ENCODE peak calls at places on chromosome X, in four cellular contexts. E, J, B and H are unnamed samples.

GRCh38 chrX:104117753-104118152 is 5.4 kb downstream of the ZCCHC18 start:
- DNase-seq in B (no peak), J (no peak), E (no peak), H (no peak)

GRCh38 chrX:3788494-3789233 is 75.2 kb upstream of the PRKX start:
- DNase-seq in B (no peak), J (no peak), E (peak), H (no peak)

GRCh38 chrX:68072016-68072415 is 361.3 kb downstream of the OPHN1 start:
- DNase-seq in J (no peak), E (no peak), B (no peak), H (no peak)

GRCh38 chrX:115378471-115378870 is 89.0 kb downstream of the LUZP4 start:
- DNase-seq in E (no peak), B (no peak), J (no peak), H (no peak)

GRCh38 chrX:24184018-24184417 is 34.5 kb downstream of the ZFX start:
- DNase-seq in J (no peak), B (no peak), E (no peak), H (no peak)

GRCh38 chrX:14017399-14017798 is 12.3 kb downstream of the GEMIN8 start:
- DNase-seq in J (no peak), E (no peak), B (no peak), H (no peak)

GRCh38 chrX:662126-662525 is 31.5 kb downstream of the SHOX start:
- DNase-seq in E (no peak), B (no peak), J (no peak), H (no peak)

GRCh38 chrX:107736781-107737531 is 38.6 kb downstream of the TSC22D3 start:
- DNase-seq in E (no peak), B (no peak), J (no peak), H (no peak)

GRCh38 chrX:87664381-87664780 is 146.8 kb downstream of the KLHL4 start:
- DNase-seq in B (peak), J (no peak), E (peak), H (no peak)

GRCh38 chrX:151981129-151981528 is 6.7 kb upstream of the GABRE start:
- DNase-seq in E (no peak), J (no peak), B (no peak), H (no peak)

GRCh38 chrX:153922932-153923857 is 2.9 kb downstream of the ARHGAP4 start:
- DNase-seq in B (no peak), J (peak), E (peak), H (peak)

GRCh38 chrX:124555036-124555595 is 208.8 kb downstream of the SH2D1A start:
- DNase-seq in E (peak), B (no peak), J (no peak), H (no peak)

GRCh38 chrX:37425370-37425769 is 76.2 kb downstream of the PRRG1 start:
- DNase-seq in E (no peak), J (no peak), B (no peak), H (no peak)

GRCh38 chrX:31209005-31209612 is 137.3 kb upstream of the FTHL17 start:
- DNase-seq in J (no peak), B (no peak), E (no peak), H (no peak)

DNA sequence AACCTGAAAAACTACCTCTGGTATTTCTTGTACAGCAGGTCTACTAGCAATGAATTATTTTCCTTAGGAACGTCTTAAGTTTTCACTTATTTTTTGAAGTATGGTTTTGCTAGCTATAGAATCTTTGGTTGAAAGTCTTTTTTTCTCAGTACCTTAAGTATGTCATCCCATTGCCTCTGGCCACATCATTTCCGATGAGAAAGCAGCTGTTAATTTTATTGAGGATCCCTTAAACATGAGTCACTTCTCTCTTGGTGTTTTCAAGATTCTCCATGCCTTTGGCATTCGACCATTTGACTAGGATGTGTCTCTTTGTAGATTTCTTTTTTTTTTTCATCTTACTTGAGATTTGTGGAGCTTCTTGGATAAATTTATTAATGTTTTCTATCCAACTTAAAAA is 803.8 kb upstream of the AMOT start:
- DNase-seq in J (no peak), E (no peak), B (no peak), H (no peak)
- H3K27ac ChIP-seq in J (no peak), E (no peak), B (no peak), H (no peak)

GRCh38 chrX:43405191-43405590 is 250.9 kb upstream of the MAOA start:
- DNase-seq in B (no peak), J (no peak), E (no peak), H (no peak)
- H3K27ac ChIP-seq in B (no peak), J (no peak), E (no peak), H (no peak)

DNA sequence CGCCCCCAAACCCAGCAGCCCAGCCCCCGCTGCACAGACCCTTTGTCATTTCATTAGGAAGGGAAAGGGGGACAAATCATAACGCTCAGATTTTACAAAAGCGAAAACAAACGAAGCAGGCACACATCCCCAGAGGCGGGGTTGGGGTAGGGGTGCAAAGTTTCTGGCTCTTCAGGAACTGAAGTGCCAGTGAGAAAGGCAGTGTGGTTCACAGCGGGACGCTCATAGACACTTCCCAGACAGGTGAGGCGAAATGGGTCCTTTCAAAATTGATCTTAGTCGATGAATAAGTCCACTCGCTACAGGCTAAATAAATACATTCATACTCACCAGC is 1.2 kb upstream of the MBNL3 start:
- DNase-seq in E (no peak), J (no peak), B (no peak), H (no peak)
- H3K27ac ChIP-seq in E (peak), J (peak), B (peak), H (no peak)

GRCh38 chrX:74250574-74250973 is 53.4 kb upstream of the ZCCHC13 start:
- DNase-seq in E (no peak), B (no peak), J (no peak), H (no peak)
- H3K27ac ChIP-seq in E (peak), B (no peak), J (peak), H (peak)

GRCh38 chrX:129748265-129748664 is 9.5 kb downstream of the XPNPEP2 start:
- DNase-seq in E (no peak), B (no peak), J (no peak), H (no peak)
- H3K27ac ChIP-seq in E (no peak), B (no peak), J (no peak), H (no peak)

DNA sequence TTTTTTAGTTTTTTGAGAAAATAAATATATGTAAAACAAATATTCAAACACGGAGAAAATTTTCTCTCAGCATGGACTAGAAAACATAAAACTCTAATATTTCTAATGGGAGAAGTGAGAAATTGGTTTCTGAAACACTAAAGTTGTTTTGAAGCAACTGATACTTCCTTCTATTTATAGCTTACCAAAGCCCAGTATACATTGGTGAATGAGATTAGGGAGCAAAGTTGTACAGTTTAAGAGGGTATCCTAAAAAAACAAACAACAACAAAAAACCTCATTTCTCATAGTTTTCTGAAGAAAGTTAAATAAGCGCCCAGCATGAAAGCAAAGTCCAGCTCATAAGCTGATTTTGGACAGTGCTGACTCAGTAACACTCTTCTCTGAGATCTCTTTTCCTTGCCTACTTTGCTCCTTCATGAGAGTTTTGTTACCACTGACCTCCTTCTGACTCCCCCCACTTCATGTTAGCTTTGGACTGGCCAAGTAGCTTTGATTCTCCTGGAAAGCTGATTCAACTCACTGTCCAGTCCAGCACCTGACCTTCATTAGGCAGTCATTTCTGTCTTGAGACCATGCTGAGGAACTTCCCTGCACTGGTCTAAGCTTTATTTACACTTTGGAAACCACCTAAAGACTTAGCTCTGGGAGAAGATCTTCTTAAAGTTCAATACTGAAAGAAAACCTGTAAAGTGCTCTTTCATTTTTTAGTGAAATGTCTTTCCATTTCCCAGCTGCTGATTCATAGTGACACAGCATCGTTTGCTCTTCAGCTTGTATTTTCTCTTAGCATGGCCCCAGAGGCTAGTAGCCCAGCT is 21.8 kb upstream of the P2RY10 start:
- DNase-seq in J (no peak), E (no peak), B (no peak), H (no peak)
- H3K27ac ChIP-seq in J (no peak), E (no peak), B (no peak), H (no peak)

GRCh38 chrX:33032700-33033099 is 178.6 kb downstream of the DMD start:
- DNase-seq in J (no peak), E (no peak), B (no peak), H (no peak)
- H3K27ac ChIP-seq in J (no peak), E (no peak), B (no peak), H (peak)